ENCODE peak calls at places on chromosome 9, in four cellular contexts. K, A, C and R are unnamed samples.

GRCh38 chr9:108225371-108225905 is 630.3 kb downstream of the ACTL7B start:
- DNase-seq in K (no peak), A (no peak), C (no peak), R (no peak)

GRCh38 chr9:129247285-129248153 is 69.5 kb upstream of the IER5L start:
- DNase-seq in K (no peak), A (no peak), C (no peak), R (no peak)

GRCh38 chr9:121288874-121289553 is 21.1 kb downstream of the GSN start:
- DNase-seq in K (no peak), A (no peak), C (peak; percentile 83), R (no peak)

GRCh38 chr9:111294691-111295451 is 35.2 kb downstream of the OR2K2 start:
- DNase-seq in K (no peak), A (no peak), C (no peak), R (no peak)

GRCh38 chr9:38066907-38067610 is 2.0 kb downstream of the SHB start:
- DNase-seq in K (peak; percentile 49), A (no peak), C (no peak), R (no peak)

GRCh38 chr9:20407013-20407412 is 215.3 kb downstream of the MLLT3 start:
- DNase-seq in K (no peak), A (no peak), C (no peak), R (no peak)

GRCh38 chr9:79176298-79176697 is 395.5 kb upstream of the TLE4 start:
- DNase-seq in K (no peak), A (no peak), C (no peak), R (no peak)

GRCh38 chr9:99235874-99236627 is 14.0 kb downstream of the SEC61B start:
- DNase-seq in K (no peak), A (peak; percentile 82), C (no peak), R (no peak)

GRCh38 chr9:20391208-20391607 is 231.1 kb downstream of the MLLT3 start:
- DNase-seq in K (no peak), A (no peak), C (no peak), R (no peak)

GRCh38 chr9:138073808-138074207 is 196.2 kb downstream of the CACNA1B start:
- DNase-seq in K (no peak), A (no peak), C (no peak), R (no peak)

GRCh38 chr9:93948456-93949072 is 6.6 kb downstream of the BARX1 start:
- DNase-seq in K (no peak), A (no peak), C (no peak), R (no peak)

GRCh38 chr9:111005711-111006482 is 32.4 kb downstream of the LPAR1 start:
- DNase-seq in K (no peak), A (no peak), C (no peak), R (no peak)

GRCh38 chr9:70156729-70157128 is 102.0 kb upstream of the SMC5 start:
- DNase-seq in K (no peak), A (no peak), C (no peak), R (no peak)

GRCh38 chr9:86141843-86142242 is 42.5 kb upstream of the GOLM1 start:
- DNase-seq in K (no peak), A (no peak), C (no peak), R (peak; percentile 20)

GRCh38 chr9:114274217-114274616 is 48.7 kb upstream of the ORM1 start:
- DNase-seq in K (no peak), A (no peak), C (no peak), R (no peak)

GRCh38 chr9:132587484-132587858 is 5.1 kb downstream of the BARHL1 start:
- DNase-seq in K (no peak), A (no peak), C (no peak), R (no peak)

GRCh38 chr9:136331556-136332481 is 4.5 kb downstream of the GPSM1 start:
- DNase-seq in K (no peak), A (no peak), C (no peak), R (no peak)

GRCh38 chr9:20477940-20478620 is 144.2 kb downstream of the MLLT3 start:
- DNase-seq in K (no peak), A (peak; percentile 37), C (no peak), R (no peak)

GRCh38 chr9:14309403-14309802 is 4.5 kb downstream of the NFIB start:
- DNase-seq in K (no peak), A (no peak), C (no peak), R (no peak)

GRCh38 chr9:16213781-16214515 is 656.5 kb downstream of the BNC2 start:
- DNase-seq in K (no peak), A (no peak), C (no peak), R (no peak)

GRCh38 chr9:35529156-35529823 is 39.4 kb downstream of the RUSC2 start:
- DNase-seq in K (no peak), A (no peak), C (no peak), R (no peak)

GRCh38 chr9:1354066-1354465 is 303.9 kb downstream of the DMRT2 start:
- DNase-seq in K (no peak), A (no peak), C (no peak), R (no peak)

GRCh38 chr9:37611961-37612360 is 19.6 kb upstream of the TOMM5 start:
- DNase-seq in K (no peak), A (no peak), C (no peak), R (no peak)

GRCh38 chr9:131888923-131889322 is 149.0 kb upstream of the RAPGEF1 start:
- DNase-seq in K (no peak), A (no peak), C (no peak), R (no peak)

GRCh38 chr9:104831681-104832080 is 67.8 kb downstream of the NIPSNAP3B start:
- DNase-seq in K (no peak), A (no peak), C (no peak), R (no peak)

GRCh38 chr9:36738318-36738975 is 165.8 kb downstream of the MELK start:
- DNase-seq in K (no peak), A (no peak), C (no peak), R (no peak)

GRCh38 chr9:37984672-37985611 is 81.0 kb upstream of the SLC25A51 start:
- DNase-seq in K (peak; percentile 69), A (no peak), C (no peak), R (peak; percentile 41)

GRCh38 chr9:111481885-111482636 is 2.1 kb downstream of the ECPAS start:
- DNase-seq in K (no peak), A (no peak), C (peak; percentile 62), R (peak; percentile 41)

GRCh38 chr9:15293727-15294405 is 13.2 kb downstream of the TTC39B start:
- DNase-seq in K (no peak), A (no peak), C (no peak), R (no peak)

GRCh38 chr9:134551657-134552348 is 89.8 kb upstream of the COL5A1 start:
- DNase-seq in K (no peak), A (no peak), C (no peak), R (peak; percentile 55)

GRCh38 chr9:136011703-136012496 is 50.7 kb upstream of the UBAC1 start:
- DNase-seq in K (no peak), A (no peak), C (peak; percentile 97), R (no peak)

GRCh38 chr9:99092643-99093491 is 12.0 kb upstream of the TGFBR1 start:
- DNase-seq in K (peak; percentile 35), A (no peak), C (no peak), R (no peak)

GRCh38 chr9:135002336-135002735 is 84.6 kb upstream of the FCN1 start:
- DNase-seq in K (no peak), A (no peak), C (no peak), R (no peak)

GRCh38 chr9:131951155-131951554 is 128.5 kb downstream of the MED27 start:
- DNase-seq in K (no peak), A (no peak), C (no peak), R (peak; percentile 14)

GRCh38 chr9:113131689-113132151 is 19.1 kb upstream of the SLC31A2 start:
- DNase-seq in K (no peak), A (no peak), C (no peak), R (peak; percentile 32)

GRCh38 chr9:87193925-87194380 is 246.6 kb upstream of the GAS1 start:
- DNase-seq in K (no peak), A (no peak), C (no peak), R (no peak)
- TF ChIP-seq BHLHE40 in K (no peak), A (no peak), C (no peak), R (no peak)

DNA sequence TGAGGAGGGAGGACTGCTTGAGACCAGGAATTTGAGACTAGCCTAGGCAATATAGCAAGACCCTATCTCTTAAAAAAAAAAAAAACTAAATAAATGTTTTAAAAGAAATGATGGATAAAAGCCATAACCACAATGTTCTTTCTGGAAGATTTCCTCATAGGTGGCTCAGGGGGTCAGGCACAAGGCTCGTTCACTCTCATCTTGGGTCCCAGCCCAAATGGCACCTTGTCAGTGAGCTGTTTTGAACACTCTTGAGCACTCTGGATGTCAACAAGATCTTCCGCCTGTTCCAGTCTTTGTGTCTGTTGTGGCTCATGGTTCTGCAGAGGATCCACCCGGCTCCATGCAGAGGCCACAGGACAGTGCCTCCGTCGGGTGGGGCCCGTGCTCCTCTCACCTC is 35.7 kb upstream of the LMX1B start:
- DNase-seq in K (no peak), A (no peak), C (no peak), R (no peak)
- TF ChIP-seq FOXK2 in K (no peak), A (no peak), C (no peak), R (no peak)

GRCh38 chr9:109781541-109782197 is 1.7 kb downstream of the PALM2AKAP2 start:
- DNase-seq in K (no peak), A (no peak), C (no peak), R (no peak)
- TF ChIP-seq TARDBP in K (no peak), A (no peak), C (no peak), R (no peak)

DNA sequence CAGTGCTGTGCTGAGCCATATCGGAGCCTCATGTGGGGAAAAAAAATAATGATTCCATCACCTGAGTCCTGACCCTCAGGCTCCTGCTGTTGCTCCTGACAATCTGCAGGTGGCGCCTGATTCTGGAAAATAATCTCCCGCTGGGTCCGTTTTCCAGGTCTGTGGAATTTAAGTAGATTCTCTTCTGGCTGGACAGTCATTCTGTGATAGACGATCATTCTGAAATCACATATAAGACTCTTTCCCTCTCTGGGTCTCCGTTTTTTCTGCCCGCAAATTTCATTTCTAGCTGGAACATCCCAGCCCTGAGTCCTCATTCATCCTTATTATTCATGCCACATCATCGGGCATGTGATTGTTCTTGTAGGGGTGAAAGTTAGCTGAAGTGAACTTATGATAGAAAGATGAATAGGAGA is 22.1 kb upstream of the STXBP1 start:
- DNase-seq in K (peak; percentile 77), A (no peak), C (peak; percentile 70), R (peak; percentile 72)
- TF ChIP-seq BHLHE40 in K (no peak), A (no peak), C (no peak), R (no peak)

GRCh38 chr9:115998661-115999060 is 154.9 kb upstream of the PAPPA start:
- DNase-seq in K (no peak), A (no peak), C (no peak), R (no peak)

GRCh38 chr9:116002181-116002580 is 151.4 kb upstream of the PAPPA start:
- DNase-seq in K (no peak), A (no peak), C (no peak), R (no peak)

GRCh38 chr9:116000748-116001329 is 152.8 kb upstream of the PAPPA start:
- DNase-seq in K (peak; percentile 34), A (no peak), C (peak; percentile 32), R (peak; percentile 47)

GRCh38 chr9:115997923-115998322 is 155.7 kb upstream of the PAPPA start:
- DNase-seq in K (no peak), A (no peak), C (no peak), R (no peak)

DNA sequence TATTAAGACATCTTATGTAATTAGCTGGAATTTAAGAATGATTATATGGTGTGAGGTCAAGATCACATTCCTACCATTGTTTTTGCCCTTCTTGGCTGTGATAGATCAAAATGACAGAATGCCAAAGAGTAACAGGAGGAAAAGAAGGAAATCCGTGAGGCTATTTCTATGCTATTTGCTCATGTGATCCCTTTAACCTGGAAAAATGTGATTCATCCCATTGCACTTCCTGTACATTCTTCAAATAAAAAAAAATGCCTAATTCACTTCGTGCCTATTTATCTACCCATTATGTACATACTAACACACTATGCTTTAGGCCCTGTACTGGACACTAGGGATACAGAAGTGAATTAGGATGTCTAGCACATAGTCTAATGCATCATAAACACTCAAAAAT is 154.1 kb upstream of the PAPPA start:
- DNase-seq in K (no peak), A (no peak), C (no peak), R (no peak)
- TF ChIP-seq FOXK2 in K (no peak), A (no peak), C (no peak), R (no peak)